ENCODE peak calls at places on chromosomes 3 and 15, in four cellular contexts. T, U, K and N are unnamed samples.

GRCh38 chr3:56621686-56622085 is 61.4 kb downstream of the TASOR start:
- DNase-seq in T (no peak), U (no peak), K (no peak), N (no peak)

GRCh38 chr3:27673701-27674100 is 48.4 kb downstream of the EOMES start:
- DNase-seq in T (no peak), U (no peak), K (no peak), N (no peak)

GRCh38 chr3:172341482-172342059 is 106.7 kb downstream of the GHSR start:
- DNase-seq in T (no peak), U (no peak), K (no peak), N (no peak)

GRCh38 chr3:51705276-51706020 is 1.4 kb upstream of the GRM2 start:
- DNase-seq in T (peak), U (no peak), K (peak), N (no peak)

GRCh38 chr3:78427303-78427702 is 1340.5 kb downstream of the ROBO1 start:
- DNase-seq in T (no peak), U (no peak), K (no peak), N (no peak)

GRCh38 chr3:56775931-56776461 is 25.8 kb downstream of the ARHGEF3 start:
- DNase-seq in T (no peak), U (no peak), K (no peak), N (no peak)

GRCh38 chr15:99324082-99324620 is 72.9 kb downstream of the LRRC28 start:
- DNase-seq in T (no peak), U (no peak), K (no peak), N (no peak)

GRCh38 chr3:105705011-105705410 is 163.8 kb downstream of the CBLB start:
- DNase-seq in T (no peak), U (no peak), K (no peak), N (no peak)

GRCh38 chr3:3133490-3133889 is 6.8 kb downstream of the TRNT1 start:
- DNase-seq in T (no peak), U (no peak), K (no peak), N (no peak)

GRCh38 chr3:29346828-29347227 is 66.0 kb downstream of the RBMS3 start:
- DNase-seq in T (no peak), U (no peak), K (no peak), N (no peak)

GRCh38 chr3:129526121-129526900 is 2.1 kb upstream of the RHO start:
- DNase-seq in T (no peak), U (no peak), K (no peak), N (no peak)

GRCh38 chr15:63089260-63090043 is 32.2 kb upstream of the LACTB start:
- DNase-seq in T (peak), U (peak), K (no peak), N (no peak)

GRCh38 chr15:43514241-43515057 is 3.0 kb upstream of the MAP1A start:
- DNase-seq in T (peak), U (no peak), K (no peak), N (no peak)

GRCh38 chr3:38133209-38133556 is 3.7 kb downstream of the ACAA1 start:
- DNase-seq in T (no peak), U (no peak), K (no peak), N (no peak)

GRCh38 chr3:38130219-38130618 is 6.7 kb downstream of the ACAA1 start:
- DNase-seq in T (no peak), U (no peak), K (no peak), N (no peak)

GRCh38 chr3:38130631-38131065 is 6.3 kb downstream of the ACAA1 start:
- DNase-seq in T (no peak), U (no peak), K (no peak), N (no peak)

GRCh38 chr3:38133557-38134405 is 3.1 kb downstream of the ACAA1 start:
- DNase-seq in T (no peak), U (no peak), K (no peak), N (no peak)

GRCh38 chr3:38131621-38132369 is 5.1 kb downstream of the ACAA1 start:
- DNase-seq in T (no peak), U (no peak), K (no peak), N (no peak)
- TF ChIP-seq CTCF in T (peak), U (no peak), K (no peak), N (no peak)

GRCh38 chr3:189568931-189569330 is 62.3 kb upstream of the TP63 start:
- DNase-seq in T (no peak), U (no peak), K (no peak), N (no peak)

GRCh38 chr3:189567322-189567721 is 63.9 kb upstream of the TP63 start:
- DNase-seq in T (no peak), U (no peak), K (no peak), N (no peak)

GRCh38 chr3:189566550-189566949 is 64.6 kb upstream of the TP63 start:
- DNase-seq in T (no peak), U (no peak), K (no peak), N (no peak)

GRCh38 chr3:189567772-189568420 is 63.3 kb upstream of the TP63 start:
- DNase-seq in T (no peak), U (no peak), K (no peak), N (no peak)

GRCh38 chr3:189563841-189564563 is 67.2 kb upstream of the TP63 start:
- DNase-seq in T (no peak), U (no peak), K (no peak), N (no peak)
- TF ChIP-seq CTCF in T (no peak), U (no peak), K (no peak), N (no peak)

GRCh38 chr3:189786479-189787064 is 155.4 kb downstream of the TP63 start:
- DNase-seq in T (no peak), U (no peak), K (no peak), N (no peak)
- TF ChIP-seq CTCF in T (no peak), U (no peak), K (no peak), N (no peak)

DNA sequence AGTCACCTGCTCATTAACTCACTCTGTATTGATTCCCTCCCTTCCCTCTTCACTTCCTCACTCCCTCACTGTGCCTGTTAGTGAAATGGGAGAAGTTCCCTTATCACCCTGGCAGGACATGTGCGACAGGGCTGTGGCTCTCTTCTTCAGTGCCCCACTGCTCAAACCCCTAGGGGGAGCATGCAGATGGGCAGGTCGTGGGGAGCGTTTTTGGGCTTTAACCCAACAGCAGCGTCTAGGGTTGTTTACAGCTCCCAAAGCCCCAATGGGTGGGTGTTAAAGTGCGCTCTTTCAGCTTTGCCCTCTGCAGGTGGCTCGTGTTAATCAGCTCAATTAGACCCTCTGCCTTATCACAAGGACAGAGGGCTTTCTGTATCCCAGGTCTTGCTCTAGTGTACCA is 447.8 kb upstream of the PROK2 start:
- DNase-seq in T (no peak), U (no peak), K (no peak), N (no peak)
- TF ChIP-seq CTCF in T (no peak), U (no peak), K (no peak), N (no peak)

DNA sequence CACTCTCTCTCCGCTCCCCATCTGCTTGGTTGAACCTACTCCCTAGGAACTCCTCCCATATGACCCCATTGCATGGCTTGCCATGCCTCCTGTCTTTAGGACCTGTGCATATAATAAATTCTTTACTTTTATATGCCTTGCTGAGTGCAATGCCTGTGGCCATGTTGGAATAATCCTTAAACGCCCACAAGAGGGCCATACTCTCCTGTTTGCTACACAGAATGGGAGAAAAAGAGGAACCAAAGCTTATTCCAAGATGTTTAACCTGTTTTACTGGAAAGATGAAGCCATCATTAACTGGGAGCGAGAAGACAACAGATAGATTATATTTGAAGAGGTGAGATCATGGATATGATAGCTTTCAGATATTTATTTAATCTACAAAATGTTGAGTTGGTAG is 1097.8 kb downstream of the NAALADL2 start:
- DNase-seq in T (no peak), U (no peak), K (no peak), N (no peak)
- TF ChIP-seq CTCF in T (no peak), U (no peak), K (no peak), N (no peak)

GRCh38 chr3:17894434-17895060 is 152.1 kb upstream of the TBC1D5 start:
- DNase-seq in T (no peak), U (no peak), K (peak), N (no peak)
- TF ChIP-seq CTCF in T (no peak), U (no peak), K (peak), N (no peak)